ENCODE peak calls at places on chromosomes 4 and X, in four cellular contexts. R is bronchial epithelial cell, H is AG04450, J is GM23338. F is an unnamed sample.

GRCh38 chrX:18707442-18708049 is at the start of gene PPEF1:
- DNase-seq in R (no peak), J (no peak), H (no peak), F (no peak)

GRCh38 chr4:44583393-44583792 is 68.0 kb downstream of the YIPF7 start:
- DNase-seq in J (peak; percentile 62), H (no peak), R (no peak), F (no peak)

GRCh38 chr4:90960840-90961239 is 833.6 kb downstream of the CCSER1 start:
- DNase-seq in H (no peak), J (peak; percentile 36), R (no peak), F (no peak)

GRCh38 chr4:76002176-76002575 is 5.1 kb downstream of the CXCL9 start:
- DNase-seq in R (peak; percentile 54), J (no peak), H (no peak), F (no peak)

GRCh38 chr4:6696611-6697010 is 2.9 kb downstream of the S100P start:
- DNase-seq in R (peak; percentile 58), H (no peak), J (no peak), F (no peak)

GRCh38 chr4:48635310-48635709 is 144.8 kb downstream of the FRYL start:
- DNase-seq in J (no peak), H (no peak), R (peak; percentile 80), F (no peak)

GRCh38 chrX:39613508-39613921 is 484.2 kb downstream of the BCOR start:
- DNase-seq in J (peak; percentile 64), H (no peak), R (no peak), F (no peak)

GRCh38 chrX:69137371-69137881 is 27.8 kb downstream of the PJA1 start:
- DNase-seq in R (no peak), H (no peak), J (peak; percentile 48), F (no peak)

GRCh38 chrX:111719426-111720210 is 38.6 kb downstream of the ALG13 start:
- DNase-seq in J (peak; percentile 2), H (no peak), R (peak; percentile 12), F (no peak)

GRCh38 chr4:22720091-22720490 is 27.4 kb downstream of the GBA3 start:
- DNase-seq in R (no peak), H (no peak), J (no peak), F (peak; percentile 43)

DNA sequence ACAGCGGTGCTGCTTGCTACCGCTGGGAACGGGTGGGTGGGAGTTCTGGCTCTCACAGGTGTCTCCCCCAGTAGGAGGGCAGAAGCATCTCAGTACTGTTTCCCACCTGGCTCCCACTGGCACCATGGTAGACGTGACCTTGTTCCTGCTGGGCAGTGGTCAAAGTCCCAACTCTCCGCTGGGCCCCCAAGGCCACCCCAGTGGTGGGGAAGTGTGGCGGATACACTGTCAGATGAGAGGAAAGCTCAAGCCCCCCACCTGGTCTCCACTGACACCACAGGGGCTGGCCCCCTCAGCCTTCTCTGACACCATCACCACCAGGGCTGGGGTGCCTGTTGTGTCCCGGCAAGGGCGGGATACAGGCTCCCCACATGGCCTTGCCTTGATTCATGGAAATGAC is 24.6 kb downstream of the LETM1 start:
- DNase-seq in R (no peak), H (no peak), J (no peak), F (no peak)
- H3K4me3 ChIP-seq in R (no peak overlapping the region), H (no peak overlapping the region), J (no peak overlapping the region), F (no peak overlapping the region)

DNA sequence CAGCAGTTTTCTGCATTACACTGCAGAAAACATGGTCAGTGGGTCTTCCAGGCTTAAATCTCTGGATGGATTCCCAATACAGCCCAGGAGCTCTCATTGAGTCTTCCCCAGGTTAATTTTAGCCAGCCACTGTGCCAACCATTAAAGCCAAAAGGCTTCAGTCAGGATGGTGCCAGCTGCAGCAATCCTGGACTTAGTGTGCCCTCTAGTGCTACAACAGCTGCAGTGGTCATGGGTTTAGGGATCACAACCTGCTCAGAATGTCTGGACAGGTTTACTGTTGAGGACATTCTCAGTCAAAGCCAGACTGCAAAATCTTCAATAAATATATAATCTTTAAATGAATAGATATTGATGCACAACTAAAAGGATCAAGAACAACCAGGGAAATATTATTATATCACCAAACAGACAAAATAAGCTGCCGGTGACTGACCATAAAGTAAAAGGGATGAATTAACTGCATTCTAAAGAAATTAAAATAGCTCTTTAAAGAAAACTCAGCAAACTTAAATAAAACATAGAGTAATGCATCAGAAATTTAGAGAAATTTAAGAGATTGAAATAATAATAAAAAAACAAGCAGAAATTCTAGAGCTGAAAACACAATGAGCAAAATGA is 639.9 kb downstream of the SPOCK3 start:
- DNase-seq in J (peak; percentile 85), H (no peak), R (peak; percentile 59), F (no peak)
- TF ChIP-seq CTCF in J (peak; percentile 91), H (peak; percentile 58), R (peak; percentile 82), F (peak; percentile 70)

GRCh38 chr4:13562876-13563275 is 18.6 kb upstream of the NKX3-2 start:
- DNase-seq in H (no peak), R (no peak), J (no peak), F (no peak)

GRCh38 chr4:13558881-13559280 is 14.6 kb upstream of the NKX3-2 start:
- DNase-seq in R (peak; percentile 12), H (no peak), J (no peak), F (no peak)

GRCh38 chr4:13567125-13567524 is 22.8 kb upstream of the NKX3-2 start:
- DNase-seq in R (no peak), H (no peak), J (no peak), F (no peak)

GRCh38 chr4:13559414-13559813 is 15.1 kb upstream of the NKX3-2 start:
- DNase-seq in R (peak; percentile 69), H (peak; percentile 26), J (peak; percentile 3), F (peak; percentile 56)

GRCh38 chr4:13561673-13562072 is 17.4 kb upstream of the NKX3-2 start:
- DNase-seq in J (no peak), R (no peak), H (no peak), F (no peak)
- H3K27me3 ChIP-seq in J (no peaks in the 10 kb centered on the region), R (no peaks in the 10 kb centered on the region), H (no peaks in the 10 kb centered on the region), F (no peaks in the 10 kb centered on the region)

GRCh38 chrX:153410328-153410727 is 944 bp upstream of the ZFP92 start:
- DNase-seq in J (no peak), H (no peak), R (no peak), F (no peak)

GRCh38 chrX:153409414-153410101 is 1.7 kb upstream of the ZFP92 start:
- DNase-seq in J (no peak), R (no peak), H (no peak), F (no peak)

GRCh38 chrX:153411255-153411987 is at the start of gene ZFP92:
- DNase-seq in R (no peak), J (peak; percentile 19), H (no peak), F (no peak)

GRCh38 chrX:153411988-153412574 is 809 bp downstream of the ZFP92 start:
- DNase-seq in J (no peak), R (peak; percentile 8), H (no peak), F (no peak)

GRCh38 chrX:153410888-153411254 is 401 bp upstream of the ZFP92 start:
- DNase-seq in H (no peak), R (no peak), J (no peak), F (no peak)
- H3K4me3 ChIP-seq in H (no peak overlapping the region), R (no peak overlapping the region), J (peak overlapping the region; percentile 53), F (peak overlapping the region; percentile 57)

DNA sequence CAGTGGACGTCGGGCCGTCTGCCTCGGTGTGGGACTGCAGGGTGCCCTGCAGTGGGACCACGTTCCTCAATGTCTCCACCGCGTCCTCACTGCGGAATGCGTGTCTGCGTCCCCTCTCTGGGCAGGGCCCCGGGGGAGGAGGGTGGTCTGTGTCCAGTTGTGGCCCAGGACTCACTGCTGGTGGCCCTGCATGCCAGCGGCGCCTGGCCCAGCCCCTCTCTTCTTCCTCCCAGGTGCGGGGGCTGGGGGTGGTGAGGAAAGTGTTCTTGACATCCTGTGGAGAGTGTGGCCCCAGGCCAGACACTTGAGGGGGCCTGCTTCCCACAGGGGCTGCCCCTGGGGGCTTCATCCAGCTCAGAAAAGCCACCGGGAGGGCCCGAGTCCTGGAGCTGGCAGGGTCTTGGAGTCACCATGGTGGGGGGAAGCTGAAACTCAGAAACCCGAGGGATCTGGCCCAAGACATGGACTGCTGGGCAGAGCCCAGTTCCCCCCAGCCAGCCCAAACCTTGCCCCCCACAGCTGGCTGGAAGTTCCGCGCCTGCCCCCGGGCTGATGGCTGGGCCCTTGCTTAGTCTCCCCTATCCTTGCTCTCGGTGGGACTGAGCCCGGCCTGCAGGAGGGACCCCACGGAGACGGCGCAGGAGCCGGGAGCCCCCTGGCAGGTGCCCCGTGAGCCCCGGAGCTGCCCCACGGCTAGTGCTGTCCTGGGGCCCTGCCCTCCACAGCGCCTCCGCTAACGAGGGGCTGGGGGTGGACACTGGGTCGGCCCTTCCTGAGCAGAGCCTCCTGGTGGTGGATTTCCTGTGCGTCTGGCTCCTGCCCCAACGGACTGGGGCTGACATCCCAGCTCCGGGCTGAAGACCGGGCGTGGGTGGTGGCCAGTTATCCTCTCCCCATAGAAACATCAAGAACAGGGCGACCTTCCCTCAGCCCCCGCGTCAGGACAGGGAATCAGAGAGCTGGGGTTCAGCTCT is 2.9 kb downstream of the DOK7 start:
- DNase-seq in H (no peak), R (no peak), J (peak; percentile 69), F (no peak)
- TF ChIP-seq CTCF in H (peak; percentile 29), R (peak; percentile 27), J (peak; percentile 37), F (peak; percentile 40)

DNA sequence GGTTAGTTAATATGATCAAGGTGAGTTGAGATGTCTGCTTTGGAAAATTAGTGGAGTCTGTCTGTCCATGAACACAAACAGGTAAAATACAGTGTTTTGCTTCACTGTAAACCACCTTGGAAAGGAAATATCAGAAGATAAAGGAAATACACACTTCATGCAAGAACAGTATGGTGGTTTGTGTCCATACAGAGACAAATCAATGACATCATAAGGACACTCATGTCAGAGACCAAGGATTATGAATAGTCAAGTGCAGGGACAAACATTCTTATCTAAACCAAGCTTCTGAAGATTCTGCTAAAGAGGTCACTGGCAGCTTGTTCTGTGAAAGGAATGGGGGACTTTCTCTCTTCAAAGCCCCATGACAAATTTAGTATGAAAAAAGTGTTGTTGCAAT is 322.9 kb upstream of the F9 start:
- DNase-seq in H (no peak), R (no peak), J (no peak), F (no peak)
- H3K27me3 ChIP-seq in H (peaks cover 6% of the 10 kb centered on the region), R (peaks cover 10% of the 10 kb centered on the region), J (peaks cover 84% of the 10 kb centered on the region), F (peaks cover 8% of the 10 kb centered on the region)

DNA sequence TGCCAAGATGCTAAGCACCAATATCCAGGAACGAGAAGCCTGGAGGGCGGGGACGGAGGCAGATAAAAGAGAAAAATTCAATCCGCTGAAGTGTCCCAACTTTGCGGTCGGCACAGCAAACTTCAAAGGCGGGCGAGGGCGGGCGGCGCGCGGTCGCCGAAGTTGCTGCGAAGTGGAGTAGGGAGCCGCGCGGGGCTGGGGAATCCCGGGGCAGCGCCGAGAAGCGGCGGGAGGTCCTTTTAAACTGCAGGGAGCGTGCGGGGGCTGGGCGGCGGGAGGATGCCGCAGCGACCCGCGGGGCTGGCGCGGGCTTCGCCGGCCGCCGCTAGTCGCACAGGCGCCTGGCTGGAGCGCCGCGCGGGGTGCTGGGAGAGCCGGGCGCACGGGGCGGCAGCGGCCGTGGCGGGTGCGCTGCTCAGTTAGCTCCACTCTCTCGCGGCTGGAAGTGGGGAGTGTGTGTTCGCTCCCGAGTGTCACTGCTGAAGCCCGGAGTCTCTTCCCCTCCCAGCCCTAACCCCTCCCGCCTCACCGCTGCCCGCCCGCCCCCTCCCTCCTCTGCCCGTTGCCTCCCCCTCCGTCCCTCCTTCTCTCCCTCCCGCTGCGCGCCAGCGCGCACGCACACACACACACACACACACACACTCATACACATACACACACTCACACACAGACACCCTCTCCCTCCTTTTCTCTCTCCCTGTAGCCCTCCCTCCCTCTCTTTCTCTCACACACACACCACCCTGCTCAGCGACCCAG is at the start of gene NDNF:
- DNase-seq in J (peak; percentile 61), R (no peak), H (no peak), F (no peak)
- H3K4me3 ChIP-seq in J (peak within 1 kb of the TSS; percentile 88), R (peak within 1 kb of the TSS; percentile 40), H (peak within 1 kb of the TSS; percentile 49), F (peak within 1 kb of the TSS; percentile 40)

GRCh38 chr4:174763454-174764104 is 65.5 kb downstream of the GLRA3 start:
- DNase-seq in H (no peak), J (no peak), R (peak; percentile 40), F (no peak)

GRCh38 chr4:174764105-174764729 is 64.8 kb downstream of the GLRA3 start:
- DNase-seq in H (peak; percentile 11), J (peak; percentile 78), R (peak; percentile 54), F (no peak)
- TF ChIP-seq CTCF in H (peak; percentile 65), J (peak; percentile 93), R (peak; percentile 29), F (peak; percentile 56)

F was measured in BJ.